ENCODE peak calls at places on chromosomes 3 and 15, in six cellular contexts. One of them, this sample, is unnamed.

GRCh38 chr3:188673509-188674239 is 498.1 kb upstream of the TPRG1 start:
- DNase-seq in fibroblast of mammary gland: peak; percentile 91
- DNase-seq in right cardiac atrium: no peak
- DNase-seq in omental fat pad: no peak
- DNase-seq in CD4-positive, CD25-positive, alpha-beta regulatory T cell: no peak
- DNase-seq in GM03348: peak; percentile 77
- DNase-seq in this sample: no peak

GRCh38 chr15:53210653-53211052 is 420.5 kb upstream of the ONECUT1 start:
- DNase-seq in omental fat pad: no peak
- DNase-seq in fibroblast of mammary gland: no peak
- DNase-seq in right cardiac atrium: no peak
- DNase-seq in CD4-positive, CD25-positive, alpha-beta regulatory T cell: no peak
- DNase-seq in GM03348: no peak
- DNase-seq in this sample: no peak

GRCh38 chr15:48823237-48823636 is 12.4 kb upstream of the CEP152 start:
- DNase-seq in CD4-positive, CD25-positive, alpha-beta regulatory T cell: no peak
- DNase-seq in right cardiac atrium: no peak
- DNase-seq in omental fat pad: no peak
- DNase-seq in GM03348: peak; percentile 28
- DNase-seq in fibroblast of mammary gland: no peak
- DNase-seq in this sample: no peak

GRCh38 chr3:169907476-169907875 is 3.9 kb upstream of the SAMD7 start:
- DNase-seq in right cardiac atrium: no peak
- DNase-seq in omental fat pad: no peak
- DNase-seq in CD4-positive, CD25-positive, alpha-beta regulatory T cell: no peak
- DNase-seq in fibroblast of mammary gland: peak; percentile 18
- DNase-seq in GM03348: no peak
- DNase-seq in this sample: no peak

GRCh38 chr3:186955898-186956696 is 25.8 kb downstream of the ST6GAL1 start:
- DNase-seq in GM03348: no peak
- DNase-seq in omental fat pad: no peak
- DNase-seq in CD4-positive, CD25-positive, alpha-beta regulatory T cell: no peak
- DNase-seq in fibroblast of mammary gland: no peak
- DNase-seq in right cardiac atrium: no peak
- DNase-seq in this sample: no peak

GRCh38 chr3:46516521-46516920 is 18.7 kb downstream of the RTP3 start:
- DNase-seq in GM03348: no peak
- DNase-seq in omental fat pad: no peak
- DNase-seq in right cardiac atrium: no peak
- DNase-seq in fibroblast of mammary gland: no peak
- DNase-seq in CD4-positive, CD25-positive, alpha-beta regulatory T cell: no peak
- DNase-seq in this sample: no peak

GRCh38 chr3:58874795-58875194 is 175.0 kb downstream of the CFAP20DC start:
- DNase-seq in GM03348: no peak
- DNase-seq in omental fat pad: no peak
- DNase-seq in right cardiac atrium: no peak
- DNase-seq in CD4-positive, CD25-positive, alpha-beta regulatory T cell: peak; percentile 27
- DNase-seq in fibroblast of mammary gland: peak; percentile 61
- DNase-seq in this sample: no peak

GRCh38 chr3:44893097-44893496 is 18.7 kb downstream of the TGM4 start:
- DNase-seq in omental fat pad: no peak
- DNase-seq in GM03348: peak; percentile 69
- DNase-seq in CD4-positive, CD25-positive, alpha-beta regulatory T cell: no peak
- DNase-seq in fibroblast of mammary gland: peak; percentile 89
- DNase-seq in right cardiac atrium: no peak
- DNase-seq in this sample: no peak

GRCh38 chr3:64798316-64798715 is 110.5 kb upstream of the ADAMTS9 start:
- DNase-seq in omental fat pad: no peak
- DNase-seq in CD4-positive, CD25-positive, alpha-beta regulatory T cell: no peak
- DNase-seq in GM03348: no peak
- DNase-seq in fibroblast of mammary gland: no peak
- DNase-seq in right cardiac atrium: no peak
- DNase-seq in this sample: no peak

GRCh38 chr3:10116138-10116460 is 624 bp downstream of the BRK1 start:
- DNase-seq in fibroblast of mammary gland: peak; percentile 60
- DNase-seq in omental fat pad: no peak
- DNase-seq in CD4-positive, CD25-positive, alpha-beta regulatory T cell: no peak
- DNase-seq in GM03348: peak; percentile 45
- DNase-seq in right cardiac atrium: no peak
- DNase-seq in this sample: no peak

GRCh38 chr3:132788299-132788698 is 66.1 kb upstream of the NPHP3 start:
- DNase-seq in omental fat pad: no peak
- DNase-seq in CD4-positive, CD25-positive, alpha-beta regulatory T cell: no peak
- DNase-seq in fibroblast of mammary gland: peak; percentile 87
- DNase-seq in right cardiac atrium: no peak
- DNase-seq in GM03348: peak; percentile 77
- DNase-seq in this sample: peak; percentile 23

GRCh38 chr3:14534379-14535191 is 5.6 kb downstream of the GRIP2 start:
- DNase-seq in fibroblast of mammary gland: no peak
- DNase-seq in GM03348: no peak
- DNase-seq in CD4-positive, CD25-positive, alpha-beta regulatory T cell: no peak
- DNase-seq in right cardiac atrium: no peak
- DNase-seq in omental fat pad: no peak
- DNase-seq in this sample: no peak

GRCh38 chr3:187086831-187087230 is 52.5 kb downstream of the RPL39L start:
- DNase-seq in CD4-positive, CD25-positive, alpha-beta regulatory T cell: no peak
- DNase-seq in GM03348: no peak
- DNase-seq in right cardiac atrium: no peak
- DNase-seq in omental fat pad: no peak
- DNase-seq in fibroblast of mammary gland: no peak
- DNase-seq in this sample: no peak

GRCh38 chr15:65032823-65033537 is 3.5 kb upstream of the MTFMT start:
- DNase-seq in fibroblast of mammary gland: peak; percentile 68
- DNase-seq in CD4-positive, CD25-positive, alpha-beta regulatory T cell: peak; percentile 60
- DNase-seq in GM03348: peak; percentile 66
- DNase-seq in right cardiac atrium: peak; percentile 81
- DNase-seq in omental fat pad: no peak
- DNase-seq in this sample: no peak

GRCh38 chr15:70517194-70517590 is 246.2 kb downstream of the UACA start:
- DNase-seq in omental fat pad: no peak
- DNase-seq in GM03348: no peak
- DNase-seq in fibroblast of mammary gland: no peak
- DNase-seq in CD4-positive, CD25-positive, alpha-beta regulatory T cell: no peak
- DNase-seq in right cardiac atrium: no peak
- DNase-seq in this sample: no peak

GRCh38 chr3:62003833-62004232 is 369.5 kb downstream of the FEZF2 start:
- DNase-seq in fibroblast of mammary gland: peak; percentile 33
- DNase-seq in GM03348: no peak
- DNase-seq in omental fat pad: no peak
- DNase-seq in right cardiac atrium: no peak
- DNase-seq in CD4-positive, CD25-positive, alpha-beta regulatory T cell: no peak
- DNase-seq in this sample: no peak

GRCh38 chr15:56732135-56732880 is 1.0 kb downstream of the ZNF280D start:
- DNase-seq in CD4-positive, CD25-positive, alpha-beta regulatory T cell: peak; percentile 32
- DNase-seq in omental fat pad: no peak
- DNase-seq in fibroblast of mammary gland: peak; percentile 59
- DNase-seq in right cardiac atrium: no peak
- DNase-seq in GM03348: peak; percentile 44
- DNase-seq in this sample: no peak

GRCh38 chr3:157347577-157348303 is 88.9 kb upstream of the PTX3 start:
- DNase-seq in GM03348: no peak
- DNase-seq in CD4-positive, CD25-positive, alpha-beta regulatory T cell: no peak
- DNase-seq in right cardiac atrium: no peak
- DNase-seq in omental fat pad: no peak
- DNase-seq in fibroblast of mammary gland: peak; percentile 84
- DNase-seq in this sample: no peak

GRCh38 chr15:44545934-44546802 is 9.2 kb downstream of the EIF3J start:
- DNase-seq in fibroblast of mammary gland: peak; percentile 47
- DNase-seq in right cardiac atrium: no peak
- DNase-seq in GM03348: peak; percentile 50
- DNase-seq in CD4-positive, CD25-positive, alpha-beta regulatory T cell: peak; percentile 71
- DNase-seq in omental fat pad: no peak
- DNase-seq in this sample: no peak

GRCh38 chr15:51377038-51377761 is 35.7 kb downstream of the GLDN start:
- DNase-seq in CD4-positive, CD25-positive, alpha-beta regulatory T cell: no peak
- DNase-seq in GM03348: peak; percentile 52
- DNase-seq in fibroblast of mammary gland: peak; percentile 89
- DNase-seq in right cardiac atrium: no peak
- DNase-seq in omental fat pad: no peak
- DNase-seq in this sample: no peak

GRCh38 chr3:78255403-78255802 is 1215.5 kb downstream of the ROBO2 start:
- DNase-seq in right cardiac atrium: no peak
- DNase-seq in fibroblast of mammary gland: peak; percentile 84
- DNase-seq in omental fat pad: no peak
- DNase-seq in CD4-positive, CD25-positive, alpha-beta regulatory T cell: no peak
- DNase-seq in GM03348: peak; percentile 3
- DNase-seq in this sample: no peak

GRCh38 chr3:160921020-160921635 is 165.1 kb downstream of the PPM1L start:
- DNase-seq in omental fat pad: no peak
- DNase-seq in CD4-positive, CD25-positive, alpha-beta regulatory T cell: peak; percentile 4
- DNase-seq in GM03348: peak; percentile 76
- DNase-seq in fibroblast of mammary gland: peak; percentile 61
- DNase-seq in right cardiac atrium: no peak
- DNase-seq in this sample: no peak

GRCh38 chr3:46706771-46707582 is 5.8 kb downstream of the TMIE start:
- DNase-seq in omental fat pad: no peak
- DNase-seq in right cardiac atrium: peak; percentile 25
- DNase-seq in CD4-positive, CD25-positive, alpha-beta regulatory T cell: no peak
- DNase-seq in fibroblast of mammary gland: no peak
- DNase-seq in GM03348: no peak
- DNase-seq in this sample: no peak

GRCh38 chr3:192422998-192423349 is 304.4 kb downstream of the FGF12 start:
- DNase-seq in fibroblast of mammary gland: no peak
- DNase-seq in omental fat pad: no peak
- DNase-seq in GM03348: peak; percentile 7
- DNase-seq in CD4-positive, CD25-positive, alpha-beta regulatory T cell: no peak
- DNase-seq in right cardiac atrium: no peak
- DNase-seq in this sample: no peak

GRCh38 chr3:17258823-17259436 is 374.2 kb downstream of the PLCL2 start:
- DNase-seq in right cardiac atrium: no peak
- DNase-seq in CD4-positive, CD25-positive, alpha-beta regulatory T cell: peak; percentile 70
- DNase-seq in GM03348: peak; percentile 54
- DNase-seq in fibroblast of mammary gland: peak; percentile 53
- DNase-seq in omental fat pad: no peak
- DNase-seq in this sample: no peak

GRCh38 chr3:190595212-190595795 is 81.4 kb downstream of the IL1RAP start:
- DNase-seq in GM03348: no peak
- DNase-seq in CD4-positive, CD25-positive, alpha-beta regulatory T cell: no peak
- DNase-seq in fibroblast of mammary gland: no peak
- DNase-seq in omental fat pad: no peak
- DNase-seq in right cardiac atrium: no peak
- DNase-seq in this sample: no peak

GRCh38 chr3:15556512-15556911 is 35.0 kb upstream of the COLQ start:
- DNase-seq in CD4-positive, CD25-positive, alpha-beta regulatory T cell: peak; percentile 81
- DNase-seq in omental fat pad: no peak
- DNase-seq in GM03348: no peak
- DNase-seq in fibroblast of mammary gland: no peak
- DNase-seq in right cardiac atrium: no peak
- DNase-seq in this sample: no peak

This sample was measured in thoracic aorta.